ENCODE peak calls at places on chromosome 1, in four cellular contexts. E, R, V and T are unnamed samples.

GRCh38 chr1:116764466-116764896 is 10.3 kb downstream of the CD2 start:
- DNase-seq in V (no peak), R (peak), E (no peak), T (no peak)

GRCh38 chr1:226541631-226542622 is 6.6 kb upstream of the STUM start:
- DNase-seq in E (no peak), V (no peak), R (no peak), T (no peak)

GRCh38 chr1:112702067-112702395 is 4.9 kb downstream of the RHOC start:
- DNase-seq in V (no peak), E (no peak), R (no peak), T (no peak)

GRCh38 chr1:163258181-163258580 is 55.5 kb upstream of the RGS5 start:
- DNase-seq in V (no peak), E (no peak), R (no peak), T (no peak)

GRCh38 chr1:156052862-156053769 is 482 bp downstream of the UBQLN4 start:
- DNase-seq in R (no peak), V (peak), E (peak), T (peak)

GRCh38 chr1:230713915-230714764 is at the start of gene AGT:
- DNase-seq in R (no peak), V (peak), E (no peak), T (no peak)

GRCh38 chr1:29388884-29389283 is 152.6 kb downstream of the PTPRU start:
- DNase-seq in E (no peak), V (peak), R (no peak), T (no peak)

GRCh38 chr1:200302192-200302892 is 107.5 kb downstream of the ZNF281 start:
- DNase-seq in R (no peak), V (no peak), E (peak), T (no peak)

GRCh38 chr1:221039616-221040015 is 160.4 kb downstream of the HLX start:
- DNase-seq in V (no peak), E (no peak), R (no peak), T (peak)

GRCh38 chr1:7098641-7099040 is 313.4 kb downstream of the CAMTA1 start:
- DNase-seq in R (no peak), V (no peak), E (no peak), T (no peak)

GRCh38 chr1:198756470-198756869 is 117.6 kb downstream of the PTPRC start:
- DNase-seq in V (no peak), E (no peak), R (no peak), T (no peak)

GRCh38 chr1:242140871-242141270 is 142.0 kb upstream of the MAP1LC3C start:
- DNase-seq in V (no peak), R (no peak), E (no peak), T (no peak)

GRCh38 chr1:2314297-2314802 is 77.0 kb downstream of the MORN1 start:
- DNase-seq in R (no peak), E (peak), V (peak), T (no peak)

GRCh38 chr1:25100151-25100841 is 132.0 kb downstream of the SYF2 start:
- DNase-seq in V (no peak), E (no peak), R (no peak), T (no peak)

GRCh38 chr1:89633745-89634625 is 1.1 kb downstream of the LRRC8C start:
- DNase-seq in R (no peak), E (peak), V (no peak), T (peak)

GRCh38 chr1:1371354-1371740 is 3.7 kb downstream of the AURKAIP1 start:
- DNase-seq in E (no peak), V (no peak), R (no peak), T (no peak)

GRCh38 chr1:224106568-224107281 is 7.2 kb upstream of the FBXO28 start:
- DNase-seq in E (peak), V (peak), R (no peak), T (peak)

GRCh38 chr1:7300893-7301292 is 470.2 kb upstream of the VAMP3 start:
- DNase-seq in V (peak), R (no peak), E (no peak), T (no peak)

GRCh38 chr1:9717193-9718005 is 65.9 kb downstream of the PIK3CD start:
- DNase-seq in E (peak), R (peak), V (peak), T (peak)

GRCh38 chr1:230863449-230863848 is 4.9 kb downstream of the C1orf198 start:
- DNase-seq in E (peak), R (no peak), V (no peak), T (peak)

GRCh38 chr1:8373547-8374270 is 55.8 kb downstream of the SLC45A1 start:
- DNase-seq in R (no peak), E (no peak), V (no peak), T (no peak)

GRCh38 chr1:156641761-156642264 is at the start of gene BCAN:
- DNase-seq in E (peak), R (no peak), V (no peak), T (no peak)

GRCh38 chr1:203660931-203661484 is 34.4 kb downstream of the ATP2B4 start:
- DNase-seq in V (no peak), E (no peak), R (no peak), T (no peak)

GRCh38 chr1:20031836-20032235 is 38.2 kb upstream of the PLA2G5 start:
- DNase-seq in V (no peak), E (no peak), R (no peak), T (no peak)

GRCh38 chr1:32047701-32048100 is 25.0 kb upstream of the TMEM39B start:
- DNase-seq in R (no peak), E (no peak), V (no peak), T (no peak)

GRCh38 chr1:245960171-245960570 is 546.9 kb downstream of the SMYD3 start:
- DNase-seq in E (no peak), R (no peak), V (no peak), T (no peak)

GRCh38 chr1:156775799-156776198 is 8.5 kb downstream of the PRCC start:
- DNase-seq in E (no peak), V (no peak), R (no peak), T (no peak)

GRCh38 chr1:106022312-106022902 is 1034.1 kb upstream of the PRMT6 start:
- DNase-seq in E (no peak), V (no peak), R (no peak), T (no peak)

GRCh38 chr1:156499703-156500577 is 635 bp downstream of the MEF2D start:
- DNase-seq in E (peak), V (no peak), R (no peak), T (peak)

GRCh38 chr1:23108918-23109533 is 59.6 kb downstream of the LUZP1 start:
- DNase-seq in E (no peak), R (no peak), V (peak), T (no peak)

DNA sequence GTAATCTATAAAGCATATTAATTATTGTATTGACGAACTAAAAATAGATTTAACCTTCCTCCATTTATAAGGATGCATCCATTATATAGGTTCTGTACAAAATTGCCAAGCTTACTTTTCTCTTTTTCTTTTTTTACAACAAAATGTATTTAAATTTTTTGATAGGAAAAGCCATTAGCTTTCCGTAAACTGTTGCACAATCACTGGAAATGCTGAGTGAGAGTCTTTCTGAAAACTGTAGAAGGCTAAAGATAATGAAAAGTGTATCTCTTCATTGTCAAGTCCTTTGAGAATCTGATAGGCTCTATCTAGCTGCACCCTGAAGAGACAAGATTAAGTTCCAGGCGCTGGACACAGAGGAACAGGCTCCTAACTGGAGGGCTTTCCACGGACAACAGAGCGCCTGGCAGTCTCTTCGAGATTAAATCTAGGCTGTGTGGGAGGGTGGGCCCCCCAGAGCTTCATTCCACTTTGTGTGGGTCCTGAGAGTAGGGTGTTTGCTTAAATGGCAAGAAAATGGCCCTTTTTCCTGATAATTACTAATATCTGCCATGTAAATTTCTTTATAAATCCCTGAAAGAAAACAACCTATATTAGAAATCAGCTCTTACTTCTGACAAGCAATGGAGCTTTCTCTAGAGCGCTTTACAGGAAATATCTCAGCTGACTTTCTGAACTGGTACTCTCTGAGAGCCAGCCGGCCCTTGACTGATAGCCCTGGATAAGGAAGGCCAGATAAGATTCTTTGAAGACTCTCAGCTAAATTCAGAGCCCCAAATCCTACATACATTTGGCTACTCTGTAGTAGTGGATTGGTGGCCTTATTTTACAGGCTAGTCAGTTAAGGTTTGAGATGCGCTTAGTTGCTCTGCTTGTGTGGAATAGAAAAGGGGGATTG is 108.3 kb downstream of the FMN2 start:
- DNase-seq in R (no peak), V (no peak), E (no peak), T (no peak)
- TF ChIP-seq NR2C2 in R (no peak), V (no peak), E (no peak), T (no peak)

GRCh38 chr1:18200918-18201317 is 93.3 kb downstream of the IGSF21 start:
- DNase-seq in R (no peak), V (no peak), E (no peak), T (no peak)
- TF ChIP-seq NR2C2 in R (no peak), V (no peak), E (no peak), T (no peak)

GRCh38 chr1:66284746-66285145 is 249.2 kb upstream of the SGIP1 start:
- DNase-seq in V (no peak), E (no peak), R (no peak), T (no peak)

GRCh38 chr1:66285618-66286270 is 248.2 kb upstream of the SGIP1 start:
- DNase-seq in E (no peak), V (no peak), R (no peak), T (no peak)

GRCh38 chr1:66286307-66286706 is 247.6 kb upstream of the SGIP1 start:
- DNase-seq in R (no peak), E (no peak), V (no peak), T (no peak)

GRCh38 chr1:66291047-66291864 is 242.7 kb upstream of the SGIP1 start:
- DNase-seq in V (no peak), E (no peak), R (no peak), T (no peak)

GRCh38 chr1:66288048-66288447 is 245.9 kb upstream of the SGIP1 start:
- DNase-seq in V (no peak), R (no peak), E (no peak), T (no peak)
- TF ChIP-seq NR2C2 in V (no peak), R (no peak), E (no peak), T (no peak)

GRCh38 chr1:209570757-209571156 is 12.8 kb upstream of the CAMK1G start:
- DNase-seq in V (no peak), R (no peak), E (no peak), T (no peak)
- TF ChIP-seq NR2C2 in V (no peak), R (no peak), E (no peak), T (no peak)

GRCh38 chr1:118479351-118479750 is 294.3 kb upstream of the SPAG17 start:
- DNase-seq in R (no peak), E (no peak), V (no peak), T (no peak)

GRCh38 chr1:118483245-118484006 is 298.4 kb upstream of the SPAG17 start:
- DNase-seq in E (no peak), V (no peak), R (no peak), T (no peak)

GRCh38 chr1:118484893-118485292 is 299.9 kb upstream of the SPAG17 start:
- DNase-seq in V (no peak), R (no peak), E (no peak), T (no peak)

GRCh38 chr1:118485757-118486156 is 300.7 kb upstream of the SPAG17 start:
- DNase-seq in E (no peak), V (no peak), R (no peak), T (no peak)

GRCh38 chr1:118481091-118481490 is 296.1 kb upstream of the SPAG17 start:
- DNase-seq in E (no peak), R (no peak), V (no peak), T (no peak)
- TF ChIP-seq NR2C2 in E (no peak), R (no peak), V (no peak), T (no peak)